ENCODE peak calls at places on chromosome 19, in nine cellular contexts. V is astrocyte, G is uterus, Z is hepatocyte, Q is astrocyte of the cerebellum, S is choroid plexus epithelial cell, W is BE2C, T is fibroblast of lung, N is ovary. E is an unnamed sample.

GRCh38 chr19:51136891-51137551 is 5.1 kb upstream of the SIGLEC7 start:
- DNase-seq in V (no peak), G (no peak), Z (no peak), Q (no peak), S (no peak), W (no peak), T (no peak), N (no peak), E (no peak)

GRCh38 chr19:8396563-8397203 is 6.5 kb downstream of the RAB11B start:
- DNase-seq in V (peak), G (peak), Z (peak), Q (no peak), S (peak), W (peak), T (peak), N (peak), E (peak)

GRCh38 chr19:54420383-54421168 is 5.3 kb downstream of the TTYH1 start:
- DNase-seq in V (no peak), G (no peak), Z (peak), Q (no peak), S (no peak), W (no peak), T (no peak), N (no peak), E (no peak)

GRCh38 chr19:44356383-44357111 is at the start of gene ZNF112:
- DNase-seq in V (peak), G (peak), Z (peak), Q (peak), S (peak), W (peak), T (peak), N (peak), E (peak)

GRCh38 chr19:679418-680286 is 3.5 kb downstream of the FSTL3 start:
- DNase-seq in V (peak), G (peak), Z (peak), Q (peak), S (peak), W (peak), T (peak), N (peak), E (no peak)

GRCh38 chr19:17021793-17022590 is 4.6 kb downstream of the CPAMD8 start:
- DNase-seq in V (no peak), G (no peak), Z (no peak), Q (no peak), S (peak), W (no peak), T (no peak), N (no peak), E (no peak)

GRCh38 chr19:8515317-8515716 is 1.4 kb upstream of the ZNF414 start:
- DNase-seq in V (no peak), G (no peak), Z (no peak), Q (no peak), S (peak), W (no peak), T (no peak), N (no peak), E (no peak)

GRCh38 chr19:10158071-10158470 is 36.7 kb downstream of the DNMT1 start:
- DNase-seq in V (no peak), G (no peak), Z (no peak), Q (no peak), S (no peak), W (no peak), T (no peak), N (no peak), E (no peak)

GRCh38 chr19:40586611-40587010 is 9.9 kb downstream of the SHKBP1 start:
- DNase-seq in V (no peak), G (no peak), Z (no peak), Q (no peak), S (no peak), W (no peak), T (no peak), N (no peak), E (no peak)

GRCh38 chr19:29528946-29529645 is 3.3 kb downstream of the VSTM2B start:
- DNase-seq in V (no peak), G (no peak), Z (peak), Q (no peak), S (no peak), W (no peak), T (no peak), N (no peak), E (no peak)

GRCh38 chr19:14400913-14401312 is 18.2 kb downstream of the DDX39A start:
- DNase-seq in V (peak), G (no peak), Z (no peak), Q (no peak), S (no peak), W (no peak), T (no peak), N (no peak), E (no peak)

GRCh38 chr19:44741258-44741731 is 7.2 kb upstream of the BCL3 start:
- DNase-seq in V (no peak), G (no peak), Z (no peak), Q (no peak), S (no peak), W (no peak), T (peak), N (no peak), E (no peak)

GRCh38 chr19:47330466-47330869 is 1.5 kb upstream of the C5AR2 start:
- DNase-seq in V (no peak), G (no peak), Z (no peak), Q (no peak), S (peak), W (no peak), T (peak), N (no peak), E (no peak)

GRCh38 chr19:57850553-57851017 is 926 bp downstream of the ZNF587 start:
- DNase-seq in V (peak), G (no peak), Z (peak), Q (no peak), S (peak), W (peak), T (peak), N (no peak), E (peak)

GRCh38 chr19:46890423-46891170 is 29.8 kb downstream of the ARHGAP35 start:
- DNase-seq in V (peak), G (no peak), Z (peak), Q (peak), S (peak), W (no peak), T (peak), N (no peak), E (peak)

GRCh38 chr19:49217382-49217781 is 59.8 kb downstream of the TRPM4 start:
- DNase-seq in V (no peak), G (no peak), Z (no peak), Q (no peak), S (peak), W (no peak), T (peak), N (no peak), E (no peak)

GRCh38 chr19:18333680-18334079 is 6.7 kb upstream of the PGPEP1 start:
- DNase-seq in V (no peak), G (no peak), Z (no peak), Q (no peak), S (no peak), W (no peak), T (no peak), N (no peak), E (no peak)

GRCh38 chr19:51422053-51422448 is 4.6 kb upstream of the SIGLEC10 start:
- DNase-seq in V (peak), G (no peak), Z (peak), Q (peak), S (peak), W (peak), T (peak), N (peak), E (peak)

GRCh38 chr19:8304841-8305621 is 3.1 kb downstream of the CD320 start:
- DNase-seq in V (no peak), G (peak), Z (peak), Q (no peak), S (no peak), W (peak), T (no peak), N (peak), E (no peak)

GRCh38 chr19:29119582-29119981 is 93.4 kb downstream of the UQCRFS1 start:
- DNase-seq in V (no peak), G (no peak), Z (peak), Q (no peak), S (no peak), W (no peak), T (no peak), N (no peak), E (no peak)

GRCh38 chr19:54518844-54519243 is 16.2 kb downstream of the LAIR2 start:
- DNase-seq in V (no peak), G (peak), Z (no peak), Q (no peak), S (no peak), W (no peak), T (no peak), N (no peak), E (no peak)

GRCh38 chr19:30183807-30184490 is 188.2 kb upstream of the ZNF536 start:
- DNase-seq in V (no peak), G (no peak), Z (no peak), Q (no peak), S (no peak), W (no peak), T (no peak), N (no peak), E (no peak)

GRCh38 chr19:35330475-35330874 is 1.5 kb downstream of the CD22 start:
- DNase-seq in V (no peak), G (no peak), Z (no peak), Q (no peak), S (no peak), W (no peak), T (no peak), N (no peak), E (no peak)

GRCh38 chr19:35331551-35332214 is 2.7 kb downstream of the CD22 start:
- DNase-seq in V (no peak), G (no peak), Z (no peak), Q (no peak), S (no peak), W (no peak), T (no peak), N (no peak), E (no peak)

GRCh38 chr19:35329323-35329722 is 336 bp downstream of the CD22 start:
- DNase-seq in V (no peak), G (no peak), Z (no peak), Q (no peak), S (no peak), W (no peak), T (no peak), N (no peak), E (no peak)

GRCh38 chr19:35328851-35329285 is at the start of gene CD22:
- DNase-seq in V (no peak), G (no peak), Z (no peak), Q (no peak), S (no peak), W (no peak), T (no peak), N (no peak), E (no peak)

GRCh38 chr19:35327642-35328041 is 1.3 kb upstream of the CD22 start:
- DNase-seq in V (no peak), G (no peak), Z (no peak), Q (no peak), S (peak), W (no peak), T (no peak), N (no peak), E (no peak)
- TF ChIP-seq CTCF in V (no peak), G (no peak), Z (no peak), Q (no peak), S (peak), W (peak), T (no peak), N (no peak), E (peak)

GRCh38 chr19:42069619-42070293 is at the start of gene GRIK5:
- DNase-seq in V (no peak), G (peak), Z (peak), Q (no peak), S (no peak), W (peak), T (no peak), N (no peak), E (no peak)
- H3K4me3 ChIP-seq in V (peak), G (peak), Z (no peak), Q (no peak), S (no peak), W (no peak), T (no peak), N (peak), E (no peak)

GRCh38 chr19:6393074-6393981 is at the start of gene GTF2F1:
- DNase-seq in V (peak), G (peak), Z (peak), Q (peak), S (peak), W (peak), T (peak), N (peak), E (peak)
- TF ChIP-seq CTCF in V (no peak), G (peak), Z (peak), Q (no peak), S (peak), W (peak), T (no peak), N (peak), E (no peak)

DNA sequence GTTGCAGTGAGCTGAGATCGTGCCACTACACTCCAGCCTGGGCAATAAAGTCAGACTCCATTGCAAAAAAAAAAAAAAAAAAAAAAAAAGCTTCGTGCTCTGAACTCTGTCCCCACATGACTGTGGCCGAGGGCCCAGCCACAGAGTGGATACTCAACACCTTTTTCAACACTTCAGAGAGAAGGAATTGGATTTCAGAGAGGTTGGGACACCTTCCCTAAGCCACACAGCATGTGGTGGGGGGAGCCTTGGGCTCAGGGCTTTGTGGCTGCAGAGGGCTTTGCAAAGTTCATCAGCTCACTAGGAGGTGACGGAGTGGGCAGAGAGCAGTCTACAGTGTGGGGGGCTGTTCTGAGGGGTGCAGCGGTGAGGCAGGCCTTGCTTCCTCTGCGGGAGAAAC is 9.5 kb downstream of the LSM7 start:
- DNase-seq in V (no peak), G (no peak), Z (no peak), Q (no peak), S (no peak), W (no peak), T (no peak), N (no peak), E (no peak)
- H3K4me3 ChIP-seq in V (no peak), G (no peak), Z (no peak), Q (no peak), S (no peak), W (no peak), T (no peak), N (no peak), E (no peak)

E was measured in HFF-Myc.